ENCODE peak calls at places on chromosomes 1 and 21, in five cellular contexts. L is CD4-positive, alpha-beta T cell; H is upper lobe of right lung; Y is choroid plexus epithelial cell; B is CD14-positive monocyte. M is an unnamed sample.

GRCh38 chr1:230368363-230368762 is 57.8 kb downstream of the PGBD5 start:
- DNase-seq in L (no peak), H (no peak), Y (peak; percentile 13), B (no peak), M (no peak)

GRCh38 chr1:193348126-193349045 is 162.0 kb upstream of the B3GALT2 start:
- DNase-seq in L (no peak), H (no peak), Y (peak; percentile 73), B (no peak), M (no peak)

GRCh38 chr1:205294914-205295310 is 26.6 kb downstream of the NUAK2 start:
- DNase-seq in L (no peak), H (no peak), Y (no peak), B (no peak), M (no peak)

GRCh38 chr1:226809785-226810571 is 60.4 kb upstream of the PSEN2 start:
- DNase-seq in L (no peak), H (no peak), Y (peak; percentile 38), B (no peak), M (no peak)

GRCh38 chr1:156970017-156970416 is 49.6 kb downstream of the LRRC71 start:
- DNase-seq in L (no peak), H (no peak), Y (peak; percentile 43), B (no peak), M (no peak)

GRCh38 chr1:19204665-19205266 is 5.3 kb downstream of the UBR4 start:
- DNase-seq in L (no peak), H (no peak), Y (peak; percentile 36), B (no peak), M (no peak)

GRCh38 chr21:32309906-32310460 is 11.3 kb downstream of the MRAP start:
- DNase-seq in L (no peak), H (no peak), Y (no peak), B (no peak), M (no peak)

GRCh38 chr1:167714098-167714850 is 7.5 kb upstream of the MPZL1 start:
- DNase-seq in L (peak; percentile 89), H (peak; percentile 95), Y (peak; percentile 79), B (peak; percentile 78), M (peak; percentile 90)

GRCh38 chr1:59690531-59690930 is 124.2 kb upstream of the HOOK1 start:
- DNase-seq in L (no peak), H (no peak), Y (no peak), B (no peak), M (no peak)

GRCh38 chr1:25796807-25797458 is 3.1 kb upstream of the SELENON start:
- DNase-seq in L (peak; percentile 75), H (peak; percentile 93), Y (peak; percentile 86), B (peak; percentile 64), M (peak; percentile 81)

GRCh38 chr1:243882276-243882675 is 32.2 kb upstream of the AKT3 start:
- DNase-seq in L (no peak), H (no peak), Y (peak; percentile 75), B (no peak), M (no peak)

GRCh38 chr1:26280333-26281042 is 602 bp downstream of the SH3BGRL3 start:
- DNase-seq in L (no peak), H (no peak), Y (no peak), B (no peak), M (no peak)

GRCh38 chr1:212432163-212432705 is 486 bp upstream of the NENF start:
- DNase-seq in L (no peak), H (no peak), Y (peak; percentile 31), B (no peak), M (no peak)

GRCh38 chr1:201016211-201016651 is 7.3 kb downstream of the KIF21B start:
- DNase-seq in L (no peak), H (peak; percentile 63), Y (peak; percentile 45), B (no peak), M (no peak)

GRCh38 chr1:27542463-27543273 is 52.7 kb upstream of the WASF2 start:
- DNase-seq in L (no peak), H (no peak), Y (peak; percentile 71), B (no peak), M (peak; percentile 80)

GRCh38 chr1:25906644-25907300 is 553 bp upstream of the STMN1 start:
- DNase-seq in L (peak; percentile 13), H (peak; percentile 67), Y (no peak), B (no peak), M (no peak)

GRCh38 chr1:94555091-94555490 is 13.5 kb upstream of the F3 start:
- DNase-seq in L (no peak), H (no peak), Y (no peak), B (no peak), M (no peak)

GRCh38 chr1:37240897-37241296 is 206.6 kb upstream of the GRIK3 start:
- DNase-seq in L (no peak), H (no peak), Y (no peak), B (no peak), M (no peak)

GRCh38 chr1:226006686-226007085 is 7.5 kb upstream of the SDE2 start:
- DNase-seq in L (no peak), H (no peak), Y (no peak), B (no peak), M (no peak)

GRCh38 chr1:53656062-53656915 is 82.7 kb downstream of the GLIS1 start:
- DNase-seq in L (no peak), H (peak; percentile 19), Y (peak; percentile 63), B (no peak), M (no peak)

GRCh38 chr1:76901158-76901767 is 34.0 kb downstream of the ST6GALNAC5 start:
- DNase-seq in L (no peak), H (no peak), Y (peak; percentile 84), B (no peak), M (peak; percentile 60)

GRCh38 chr1:1554926-1555915 is 14.8 kb upstream of the TMEM240 start:
- DNase-seq in L (no peak), H (no peak), Y (peak; percentile 91), B (no peak), M (no peak)

GRCh38 chr1:43565600-43566360 is 35.1 kb downstream of the PTPRF start:
- DNase-seq in L (no peak), H (peak; percentile 75), Y (peak; percentile 48), B (no peak), M (no peak)

GRCh38 chr1:46490603-46491499 is 1.2 kb downstream of the DMBX1 start:
- DNase-seq in L (no peak), H (no peak), Y (no peak), B (no peak), M (no peak)

GRCh38 chr1:33263890-33264504 is 7.7 kb downstream of the ZNF362 start:
- DNase-seq in L (no peak), H (no peak), Y (no peak), B (no peak), M (no peak)

GRCh38 chr1:27284425-27285287 is 37.3 kb upstream of the TMEM222 start:
- DNase-seq in L (peak; percentile 93), H (peak; percentile 84), Y (peak; percentile 87), B (peak; percentile 82), M (peak; percentile 80)

GRCh38 chr21:35908311-35909078 is 151.8 kb downstream of the SETD4 start:
- DNase-seq in L (no peak), H (no peak), Y (no peak), B (no peak), M (no peak)

GRCh38 chr1:207903767-207904166 is 7.2 kb downstream of the CD34 start:
- DNase-seq in L (no peak), H (no peak), Y (peak; percentile 18), B (no peak), M (no peak)

GRCh38 chr1:232404981-232405380 is 225.0 kb downstream of the SIPA1L2 start:
- DNase-seq in L (no peak), H (no peak), Y (no peak), B (no peak), M (no peak)

GRCh38 chr1:173862769-173863223 is 5.0 kb downstream of the GAS5 start:
- DNase-seq in L (no peak), H (no peak), Y (no peak), B (no peak), M (no peak)

GRCh38 chr1:201946224-201946908 is at the start of gene LMOD1:
- DNase-seq in L (no peak), H (peak; percentile 85), Y (peak; percentile 93), B (no peak), M (peak; percentile 76)

GRCh38 chr1:12407050-12407961 is 177.5 kb downstream of the VPS13D start:
- DNase-seq in L (no peak), H (no peak), Y (peak; percentile 89), B (no peak), M (peak; percentile 10)

GRCh38 chr1:78145105-78145580 is 99.4 kb downstream of the GIPC2 start:
- DNase-seq in L (no peak), H (no peak), Y (peak; percentile 92), B (no peak), M (peak; percentile 67)

GRCh38 chr1:82030830-82031229 is 230.1 kb downstream of the ADGRL2 start:
- DNase-seq in L (no peak), H (no peak), Y (no peak), B (no peak), M (no peak)

DNA sequence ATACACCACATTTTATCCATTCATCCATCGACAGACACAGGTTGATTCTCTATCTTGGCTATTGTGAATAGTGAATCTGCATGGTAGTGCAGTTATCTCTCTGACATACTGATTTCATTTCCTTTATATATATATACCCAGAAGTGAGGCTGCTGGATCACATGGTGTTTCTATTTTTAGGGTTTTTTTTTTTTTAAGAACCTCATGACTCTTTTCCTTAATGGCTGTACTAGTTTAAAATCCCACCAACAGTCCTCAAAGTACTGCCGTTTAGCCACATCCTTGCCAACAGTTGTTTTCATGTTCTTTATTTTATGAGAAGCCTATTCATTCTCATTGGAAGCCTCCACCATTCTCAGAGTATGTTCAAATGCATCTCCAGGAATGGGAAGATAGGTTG is 258.7 kb upstream of the SNX7 start:
- DNase-seq in L (no peak), H (no peak), Y (no peak), B (no peak), M (no peak)
- TF ChIP-seq CTCF in L (no peak), H (no peak), Y (no peak), B (no peak), M (no peak)

GRCh38 chr1:85911742-85912141 is 203.5 kb upstream of the ZNHIT6 start:
- DNase-seq in L (no peak), H (no peak), Y (peak; percentile 49), B (no peak), M (peak; percentile 3)
- TF ChIP-seq CTCF in L (no peak), H (no peak), Y (peak; percentile 63), B (no peak), M (no peak)

GRCh38 chr1:90964444-90965035 is 57.3 kb downstream of the ZNF644 start:
- DNase-seq in L (no peak), H (no peak), Y (peak; percentile 47), B (no peak), M (no peak)
- TF ChIP-seq CTCF in L (peak; percentile 66), H (peak; percentile 40), Y (peak; percentile 46), B (peak; percentile 46), M (peak; percentile 26)

GRCh38 chr1:8439015-8439702 is 121.2 kb downstream of the SLC45A1 start:
- DNase-seq in L (no peak), H (peak; percentile 86), Y (peak; percentile 93), B (peak; percentile 85), M (peak; percentile 76)
- TF ChIP-seq CTCF in L (no peak), H (no peak), Y (peak; percentile 45), B (no peak), M (no peak)

GRCh38 chr21:33481314-33481943 is 1.7 kb upstream of the TMEM50B start:
- DNase-seq in L (no peak), H (no peak), Y (no peak), B (no peak), M (no peak)

GRCh38 chr21:33478182-33478581 is 1.6 kb downstream of the TMEM50B start:
- DNase-seq in L (no peak), H (no peak), Y (no peak), B (no peak), M (no peak)

GRCh38 chr21:33480481-33481103 is 818 bp upstream of the TMEM50B start:
- DNase-seq in L (no peak), H (no peak), Y (no peak), B (no peak), M (no peak)

GRCh38 chr21:33478858-33479678 is 706 bp downstream of the TMEM50B start:
- DNase-seq in L (peak; percentile 9), H (peak; percentile 70), Y (peak; percentile 33), B (no peak), M (peak; percentile 23)

GRCh38 chr21:33479679-33480480 is at the start of gene TMEM50B:
- DNase-seq in L (peak; percentile 93), H (peak; percentile 98), Y (peak; percentile 97), B (peak; percentile 95), M (peak; percentile 91)
- TF ChIP-seq CTCF in L (peak; percentile 0), H (peak; percentile 68), Y (peak; percentile 44), B (peak; percentile 19), M (no peak)

M was measured in Calu3.